ENCODE peak calls at places on chromosomes 11 and 22, in seven cellular contexts. Q is nephron progenitor cell, E is endothelial cell of umbilical vein, N is colonic mucosa, H is suprapubic skin, X is PC-9, Y is heart left ventricle. L is an unnamed sample.

GRCh38 chr11:125173027-125173426 is 8.5 kb downstream of the PKNOX2 start:
- DNase-seq in Q (no peak), E (no peak), N (no peak), H (no peak), X (no peak), Y (no peak), L (no peak)

GRCh38 chr11:85589373-85589772 is 37.8 kb downstream of the DLG2 start:
- DNase-seq in Q (no peak), E (no peak), N (no peak), H (no peak), X (no peak), Y (no peak), L (no peak)

GRCh38 chr11:55357560-55358184 is 10.1 kb upstream of the OR4A15 start:
- DNase-seq in Q (no peak), E (no peak), N (no peak), H (no peak), X (no peak), Y (no peak), L (no peak)

GRCh38 chr22:37121887-37122591 is 12.5 kb upstream of the TMPRSS6 start:
- DNase-seq in Q (no peak), E (peak; percentile 46), N (peak; percentile 41), H (no peak), X (peak; percentile 72), Y (no peak), L (no peak)

GRCh38 chr22:29334696-29335344 is 19.3 kb upstream of the RASL10A start:
- DNase-seq in Q (no peak), E (no peak), N (no peak), H (peak; percentile 59), X (no peak), Y (no peak), L (no peak)

GRCh38 chr11:34165786-34166557 is 60.5 kb downstream of the NAT10 start:
- DNase-seq in Q (no peak), E (no peak), N (no peak), H (no peak), X (peak; percentile 84), Y (peak; percentile 59), L (no peak)

GRCh38 chr22:33564683-33565082 is 355.6 kb downstream of the LARGE1 start:
- DNase-seq in Q (no peak), E (no peak), N (no peak), H (no peak), X (no peak), Y (no peak), L (no peak)

GRCh38 chr22:23547818-23548500 is 32.1 kb downstream of the IGLL1 start:
- DNase-seq in Q (no peak), E (no peak), N (no peak), H (peak; percentile 9), X (no peak), Y (no peak), L (no peak)

GRCh38 chr11:106888386-106888785 is 129.9 kb downstream of the GUCY1A2 start:
- DNase-seq in Q (no peak), E (no peak), N (no peak), H (no peak), X (no peak), Y (no peak), L (no peak)

GRCh38 chr22:40567626-40568328 is 68.7 kb downstream of the MRTFA start:
- DNase-seq in Q (no peak), E (no peak), N (no peak), H (no peak), X (no peak), Y (no peak), L (no peak)

GRCh38 chr22:22772396-22772795 is 115.2 kb upstream of the IGLL5 start:
- DNase-seq in Q (no peak), E (no peak), N (no peak), H (no peak), X (no peak), Y (no peak), L (peak; percentile 47)

GRCh38 chr11:79461144-79461543 is 20.3 kb upstream of the TENM4 start:
- DNase-seq in Q (peak; percentile 40), E (no peak), N (no peak), H (no peak), X (no peak), Y (no peak), L (no peak)

GRCh38 chr11:10298342-10298741 is 4.3 kb upstream of the SBF2 start:
- DNase-seq in Q (no peak), E (no peak), N (no peak), H (no peak), X (peak; percentile 38), Y (no peak), L (no peak)
- TF ChIP-seq CTCF in Q (no peak), E (no peak), N (no peak), H (no peak), X (no peak), Y (no peak), L (peak; percentile 50)

GRCh38 chr11:77468527-77468926 is 5.4 kb downstream of the PAK1 start:
- DNase-seq in Q (no peak), E (no peak), N (no peak), H (no peak), X (no peak), Y (no peak), L (no peak)
- TF ChIP-seq CTCF in Q (no peak), E (no peak), N (no peak), H (no peak), X (peak; percentile 42), Y (no peak), L (peak; percentile 55)

DNA sequence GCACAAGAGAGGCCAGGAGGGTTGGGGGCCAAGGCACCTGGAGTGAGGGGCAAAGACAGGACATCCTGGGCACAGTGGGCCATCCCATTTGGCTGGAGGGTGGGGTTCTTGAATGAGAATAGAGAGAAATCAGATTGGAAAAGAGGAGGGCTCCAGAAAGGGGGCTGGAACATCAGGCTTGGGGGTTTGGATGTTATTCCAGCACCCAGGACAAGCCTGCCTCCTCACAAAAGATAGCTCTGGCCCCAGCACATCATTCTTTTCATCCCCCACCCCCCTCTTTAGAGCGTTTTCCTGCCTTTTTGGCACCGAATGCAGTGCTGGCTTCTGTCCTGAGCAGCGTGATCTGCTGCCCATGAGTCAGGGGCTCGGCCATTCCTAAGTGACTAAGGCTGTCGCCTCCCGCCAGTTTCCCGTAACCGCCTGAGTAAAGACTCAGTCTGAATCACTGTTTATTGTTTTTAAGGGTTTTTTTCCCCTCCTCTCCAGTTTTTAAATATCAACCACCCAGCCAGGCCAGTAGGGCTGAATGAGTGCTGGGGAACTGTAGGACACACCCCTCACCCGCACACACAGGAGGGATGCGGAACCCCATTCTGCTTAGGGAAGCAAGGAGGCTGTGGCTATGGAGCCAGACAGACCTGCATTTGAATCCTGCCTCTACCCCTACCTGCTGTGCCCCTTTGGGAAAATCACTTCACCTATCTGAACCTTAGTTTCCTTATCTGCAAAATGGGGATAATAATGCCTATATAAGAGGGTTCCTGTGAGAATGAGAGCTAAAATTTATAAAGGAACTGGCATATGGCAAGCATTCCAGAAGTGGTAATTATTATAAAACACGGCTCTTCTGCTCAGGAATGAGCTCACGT is 32.4 kb upstream of the NAV2 start:
- DNase-seq in Q (no peak), E (peak; percentile 98), N (peak; percentile 66), H (peak; percentile 94), X (peak; percentile 92), Y (peak; percentile 94), L (no peak)
- TF ChIP-seq CTCF in Q (no peak), E (no peak), N (no peak), H (no peak), X (peak; percentile 24), Y (no peak), L (no peak)

GRCh38 chr22:50456466-50457234 is 18.2 kb downstream of the SBF1 start:
- DNase-seq in Q (no peak), E (no peak), N (no peak), H (no peak), X (no peak), Y (no peak), L (no peak)
- TF ChIP-seq CTCF in Q (no peak), E (peak; percentile 7), N (no peak), H (no peak), X (peak; percentile 54), Y (no peak), L (peak; percentile 47)

DNA sequence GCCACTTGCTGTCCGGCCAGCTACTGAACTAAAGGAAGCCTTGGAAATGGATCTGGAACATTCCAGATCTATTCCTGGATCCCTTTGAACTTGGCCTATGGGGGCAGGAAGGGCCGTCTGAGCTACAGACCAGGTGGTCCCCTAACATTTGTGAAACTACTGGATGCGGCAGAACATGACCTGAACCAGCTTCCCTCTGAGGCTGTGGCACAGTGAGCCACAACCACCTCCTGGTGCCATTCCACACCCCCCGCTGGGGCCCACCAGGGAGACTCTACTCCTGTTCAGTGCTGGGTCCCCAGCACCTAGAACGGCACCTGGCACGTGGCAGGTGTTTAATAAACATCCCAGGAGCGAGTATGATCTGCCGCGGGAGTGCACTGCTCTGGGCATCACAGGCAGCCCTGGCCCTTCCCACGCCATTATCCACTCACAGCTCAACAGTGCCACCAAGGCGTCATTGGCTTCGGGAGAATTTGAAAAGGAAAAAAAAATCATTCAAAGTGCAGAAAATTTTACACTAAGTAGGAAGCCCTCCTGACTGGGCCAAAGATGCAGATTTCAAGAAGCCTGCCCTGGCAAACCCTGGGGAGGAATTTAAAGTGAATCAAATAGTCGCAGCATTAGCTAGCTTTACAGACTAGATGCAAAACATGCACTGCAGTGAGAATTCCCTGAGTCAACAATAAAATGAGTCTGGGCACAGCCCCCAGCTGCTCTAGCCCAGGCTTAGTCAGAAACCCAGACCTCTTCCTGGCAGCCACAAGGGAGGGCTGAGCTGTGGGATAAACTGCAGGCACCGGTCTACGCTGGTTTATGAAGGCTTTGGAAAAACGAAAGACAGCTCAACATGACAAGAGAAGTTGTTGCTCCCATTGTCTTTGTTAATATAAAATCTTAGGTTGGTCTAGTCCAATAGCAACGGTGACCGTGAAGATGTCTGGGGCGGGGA is 14.3 kb upstream of the EFCAB6 start:
- DNase-seq in Q (no peak), E (no peak), N (no peak), H (no peak), X (no peak), Y (peak; percentile 25), L (peak; percentile 62)
- TF ChIP-seq CTCF in Q (no peak), E (no peak), N (no peak), H (peak; percentile 28), X (peak; percentile 55), Y (peak; percentile 15), L (no peak)

GRCh38 chr11:74702383-74703007 is 28.7 kb downstream of the CHRDL2 start:
- DNase-seq in Q (peak; percentile 76), E (peak; percentile 73), N (peak; percentile 66), H (peak; percentile 75), X (peak; percentile 55), Y (peak; percentile 56), L (no peak)

GRCh38 chr11:74699615-74700396 is 31.4 kb downstream of the CHRDL2 start:
- DNase-seq in Q (no peak), E (no peak), N (no peak), H (no peak), X (no peak), Y (no peak), L (no peak)

GRCh38 chr11:74703211-74703610 is 28.0 kb downstream of the CHRDL2 start:
- DNase-seq in Q (no peak), E (no peak), N (no peak), H (no peak), X (no peak), Y (no peak), L (no peak)

GRCh38 chr11:74697722-74698121 is 33.5 kb downstream of the CHRDL2 start:
- DNase-seq in Q (no peak), E (no peak), N (no peak), H (no peak), X (no peak), Y (no peak), L (no peak)

GRCh38 chr11:74701351-74701750 is 29.9 kb downstream of the CHRDL2 start:
- DNase-seq in Q (no peak), E (no peak), N (no peak), H (no peak), X (no peak), Y (no peak), L (no peak)
- TF ChIP-seq CTCF in Q (no peak), E (no peak), N (no peak), H (no peak), X (no peak), Y (no peak), L (no peak)

L was measured in type B pancreatic cell.